ENCODE peak calls at places on chromosomes 12 and 14, in six cellular contexts. O is left ventricle myocardium inferior, G is uterus, Y is IMR-90, U is ovary, K is MM.1S. D is an unnamed sample. For H3K36me3 and H3K9me3, the result is how much of the 10 kb centered on the place peaks cover.

GRCh38 chr14:24443053-24443683 is 592 bp upstream of the SDR39U1 start:
- DNase-seq in O (no peak), G (no peak), Y (no peak), U (no peak), K (no peak), D (no peak)

GRCh38 chr12:12975322-12976077 is 23.5 kb upstream of the GPRC5D start:
- DNase-seq in O (no peak), G (peak), Y (peak), U (no peak), K (peak), D (no peak)

GRCh38 chr12:113805673-113806072 is 160.5 kb downstream of the RBM19 start:
- DNase-seq in O (no peak), G (no peak), Y (no peak), U (no peak), K (no peak), D (no peak)

GRCh38 chr12:99092100-99092851 is 447.2 kb downstream of the APAF1 start:
- DNase-seq in O (no peak), G (no peak), Y (no peak), U (no peak), K (no peak), D (no peak)

GRCh38 chr12:82593901-82594396 is 92.8 kb upstream of the TMTC2 start:
- DNase-seq in O (no peak), G (no peak), Y (no peak), U (no peak), K (no peak), D (no peak)

GRCh38 chr14:68133856-68134255 is 314.3 kb downstream of the RAD51B start:
- DNase-seq in O (no peak), G (no peak), Y (no peak), U (no peak), K (no peak), D (no peak)

GRCh38 chr12:103877934-103878510 is 37.0 kb upstream of the NT5DC3 start:
- DNase-seq in O (no peak), G (peak), Y (peak), U (peak), K (peak), D (peak)

GRCh38 chr12:115042341-115042740 is 358.4 kb upstream of the TBX3 start:
- DNase-seq in O (no peak), G (no peak), Y (peak), U (no peak), K (no peak), D (no peak)

GRCh38 chr14:57262117-57262516 is 6.6 kb downstream of the EXOC5 start:
- DNase-seq in O (no peak), G (no peak), Y (no peak), U (no peak), K (no peak), D (no peak)

GRCh38 chr14:22268875-22269274 is 320.1 kb downstream of the DAD1 start:
- DNase-seq in O (no peak), G (no peak), Y (peak), U (no peak), K (no peak), D (no peak)

GRCh38 chr14:24903337-24903736 is 146.6 kb downstream of the STXBP6 start:
- DNase-seq in O (no peak), G (no peak), Y (peak), U (no peak), K (no peak), D (no peak)

GRCh38 chr12:68222336-68222735 is 3.3 kb downstream of the IL26 start:
- DNase-seq in O (no peak), G (no peak), Y (peak), U (no peak), K (no peak), D (no peak)

GRCh38 chr12:53207042-53207441 is at the start of gene ITGB7:
- DNase-seq in O (no peak), G (no peak), Y (no peak), U (no peak), K (peak), D (peak)

GRCh38 chr14:52977798-52978197 is 26.9 kb upstream of the FERMT2 start:
- DNase-seq in O (no peak), G (no peak), Y (no peak), U (no peak), K (no peak), D (no peak)

GRCh38 chr12:94458882-94459772 is 540 bp downstream of the CEP83 start:
- DNase-seq in O (no peak), G (no peak), Y (peak), U (no peak), K (peak), D (no peak)

GRCh38 chr12:131692431-131692830 is 18.5 kb upstream of the SFSWAP start:
- DNase-seq in O (no peak), G (no peak), Y (no peak), U (no peak), K (no peak), D (no peak)

GRCh38 chr14:26966942-26967341 is 369.1 kb upstream of the NOVA1 start:
- DNase-seq in O (no peak), G (peak), Y (no peak), U (no peak), K (peak), D (no peak)

GRCh38 chr12:12943589-12944260 is 8.2 kb downstream of the GPRC5D start:
- DNase-seq in O (no peak), G (no peak), Y (peak), U (no peak), K (no peak), D (no peak)

GRCh38 chr12:72272731-72273498 is 745 bp downstream of the TRHDE start:
- DNase-seq in O (no peak), G (peak), Y (peak), U (peak), K (no peak), D (no peak)

GRCh38 chr14:63174760-63175191 is 29.5 kb upstream of the RHOJ start:
- DNase-seq in O (no peak), G (peak), Y (peak), U (no peak), K (no peak), D (no peak)

GRCh38 chr14:102293784-102294183 is 11.2 kb downstream of the MOK start:
- DNase-seq in O (no peak), G (no peak), Y (peak), U (no peak), K (no peak), D (no peak)

GRCh38 chr14:99627100-99627499 is 17.8 kb upstream of the HHIPL1 start:
- DNase-seq in O (no peak), G (no peak), Y (no peak), U (no peak), K (no peak), D (no peak)

GRCh38 chr12:131806654-131807053 is 21.5 kb upstream of the MMP17 start:
- DNase-seq in O (no peak), G (no peak), Y (no peak), U (no peak), K (no peak), D (no peak)

GRCh38 chr12:7075931-7076330 is 15.4 kb downstream of the C1S start:
- DNase-seq in O (no peak), G (no peak), Y (peak), U (no peak), K (no peak), D (no peak)

GRCh38 chr12:129762436-129762835 is 141.4 kb downstream of the TMEM132D start:
- DNase-seq in O (no peak), G (no peak), Y (no peak), U (no peak), K (no peak), D (no peak)

GRCh38 chr14:59511916-59512530 is 27.7 kb downstream of the JKAMP start:
- DNase-seq in O (no peak), G (no peak), Y (no peak), U (no peak), K (no peak), D (no peak)

GRCh38 chr12:25529738-25530137 is 23.3 kb downstream of the LMNTD1 start:
- DNase-seq in O (no peak), G (no peak), Y (peak), U (no peak), K (no peak), D (no peak)

GRCh38 chr12:67222302-67222701 is 46.9 kb upstream of the CAND1 start:
- DNase-seq in O (no peak), G (no peak), Y (peak), U (no peak), K (no peak), D (no peak)

GRCh38 chr12:114408881-114409795 is 3.2 kb upstream of the TBX5 start:
- DNase-seq in O (peak), G (no peak), Y (peak), U (no peak), K (no peak), D (no peak)

GRCh38 chr12:15837141-15837781 is 44.9 kb upstream of the STRAP start:
- DNase-seq in O (no peak), G (no peak), Y (peak), U (no peak), K (no peak), D (no peak)

GRCh38 chr12:81207173-81207572 is 129.3 kb downstream of the ACSS3 start:
- DNase-seq in O (no peak), G (no peak), Y (no peak), U (no peak), K (no peak), D (no peak)

GRCh38 chr14:66662374-66662773 is 154.4 kb downstream of the GPHN start:
- DNase-seq in O (no peak), G (no peak), Y (no peak), U (no peak), K (no peak), D (peak)

GRCh38 chr14:60254176-60254575 is 5.2 kb downstream of the PPM1A start:
- DNase-seq in O (no peak), G (no peak), Y (no peak), U (no peak), K (no peak), D (no peak)

GRCh38 chr12:3073438-3074255 is 3.5 kb upstream of the TSPAN9 start:
- DNase-seq in O (peak), G (peak), Y (peak), U (peak), K (peak), D (peak)

GRCh38 chr14:105487449-105487985 is 831 bp downstream of the CRIP1 start:
- DNase-seq in O (peak), G (no peak), Y (no peak), U (peak), K (peak), D (peak)

GRCh38 chr14:50619569-50620141 is 48.5 kb downstream of the SAV1 start:
- DNase-seq in O (no peak), G (no peak), Y (peak), U (no peak), K (peak), D (peak)

DNA sequence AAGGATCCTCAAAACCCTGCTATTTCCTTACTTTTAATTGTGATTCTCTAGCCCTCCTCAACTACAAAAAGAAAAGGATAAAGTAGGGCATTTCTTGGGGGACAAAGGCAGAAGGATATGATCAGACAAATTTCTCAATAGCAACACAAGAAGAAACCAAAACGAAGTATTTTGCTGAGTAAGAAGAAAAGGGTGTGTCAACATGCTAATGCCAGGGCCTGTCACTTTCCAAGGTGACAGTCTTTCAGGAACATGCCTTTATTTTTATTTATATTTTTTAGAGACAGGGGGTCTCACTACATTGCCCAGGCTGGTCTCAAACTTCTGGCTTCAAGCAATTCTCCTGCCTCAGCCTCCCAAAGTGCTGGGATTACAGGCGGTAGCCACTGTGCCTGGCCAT is 39.8 kb downstream of the CBX5 start:
- DNase-seq in O (no peak), G (no peak), Y (no peak), U (no peak), K (no peak), D (no peak)
- H3K36me3 ChIP-seq in O (half or more), G (under half), Y (under half), U (under half), K (under half), D (under half)

GRCh38 chr12:46073321-46073720 is 82.9 kb upstream of the SCAF11 start:
- DNase-seq in O (no peak), G (no peak), Y (peak), U (no peak), K (no peak), D (no peak)

GRCh38 chr12:46067062-46067461 is 76.7 kb upstream of the SCAF11 start:
- DNase-seq in O (no peak), G (no peak), Y (no peak), U (no peak), K (no peak), D (no peak)

GRCh38 chr12:46071335-46071734 is 81.0 kb upstream of the SCAF11 start:
- DNase-seq in O (no peak), G (no peak), Y (no peak), U (no peak), K (peak), D (no peak)

GRCh38 chr12:46071769-46072624 is 81.6 kb upstream of the SCAF11 start:
- DNase-seq in O (peak), G (peak), Y (peak), U (peak), K (peak), D (peak)
- H3K27ac ChIP-seq in O (no peak), G (no peak), Y (no peak), U (no peak), K (no peak), D (no peak)

GRCh38 chr12:34311337-34311736 is 289.0 kb downstream of the ALG10 start:
- DNase-seq in O (no peak), G (no peak), Y (no peak), U (no peak), K (no peak), D (no peak)
- H3K9me3 ChIP-seq in O (half or more), G (under half), Y (half or more), U (under half), K (under half), D (half or more)

GRCh38 chr12:106646472-106646871 is 63.7 kb downstream of the RFX4 start:
- DNase-seq in O (no peak), G (no peak), Y (no peak), U (no peak), K (no peak), D (no peak)
- H3K36me3 ChIP-seq in O (under half), G (under half), Y (under half), U (under half), K (under half), D (under half)

DNA sequence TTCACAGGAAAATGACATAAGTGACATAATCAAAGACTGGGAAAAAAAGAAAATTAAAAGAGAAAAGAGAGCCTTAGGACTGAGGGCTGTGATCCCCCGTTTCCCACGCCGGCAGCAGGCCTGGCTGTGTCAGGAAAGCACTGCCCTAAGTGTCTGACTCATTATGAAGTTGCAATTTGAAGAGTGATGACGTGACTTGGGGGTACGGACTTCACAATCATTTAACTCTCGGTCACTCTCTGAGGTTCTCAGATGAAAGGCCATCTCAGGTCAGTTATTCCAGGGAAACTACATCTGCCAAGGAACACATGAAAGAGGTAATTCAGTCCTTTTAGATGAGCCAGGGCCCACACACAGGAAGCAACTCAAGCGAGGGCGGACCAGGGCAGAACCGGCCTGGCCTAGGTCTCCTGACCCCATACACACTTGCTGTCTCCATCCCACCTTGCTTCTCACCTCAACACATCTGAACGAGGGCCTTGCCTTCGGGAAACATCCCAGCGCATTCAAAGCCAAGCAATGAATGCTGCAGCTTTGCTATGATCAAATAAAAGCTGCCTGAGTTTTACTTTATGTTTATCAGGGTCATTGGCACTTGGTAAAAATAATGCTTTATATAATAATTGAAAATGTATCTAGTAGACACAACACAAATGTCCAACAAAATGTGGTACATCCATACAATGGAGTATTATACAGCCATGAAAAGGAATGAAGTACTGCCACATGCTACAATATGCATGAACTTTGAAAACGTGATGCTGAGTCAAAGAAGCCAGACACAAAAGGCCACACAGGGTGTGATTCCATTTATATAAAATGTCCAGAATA is 2.7 kb downstream of the SSH1 start:
- DNase-seq in O (no peak), G (peak), Y (peak), U (no peak), K (no peak), D (no peak)
- H3K27ac ChIP-seq in O (peak), G (peak), Y (peak), U (peak), K (no peak), D (no peak)

GRCh38 chr14:106670006-106670405 is 1143.6 kb downstream of the TMEM121 start:
- DNase-seq in O (no peak), G (no peak), Y (no peak), U (no peak), K (no peak), D (no peak)
- H3K9me3 ChIP-seq in O (under half), G (under half), Y (under half), U (under half), K (under half), D (under half)

DNA sequence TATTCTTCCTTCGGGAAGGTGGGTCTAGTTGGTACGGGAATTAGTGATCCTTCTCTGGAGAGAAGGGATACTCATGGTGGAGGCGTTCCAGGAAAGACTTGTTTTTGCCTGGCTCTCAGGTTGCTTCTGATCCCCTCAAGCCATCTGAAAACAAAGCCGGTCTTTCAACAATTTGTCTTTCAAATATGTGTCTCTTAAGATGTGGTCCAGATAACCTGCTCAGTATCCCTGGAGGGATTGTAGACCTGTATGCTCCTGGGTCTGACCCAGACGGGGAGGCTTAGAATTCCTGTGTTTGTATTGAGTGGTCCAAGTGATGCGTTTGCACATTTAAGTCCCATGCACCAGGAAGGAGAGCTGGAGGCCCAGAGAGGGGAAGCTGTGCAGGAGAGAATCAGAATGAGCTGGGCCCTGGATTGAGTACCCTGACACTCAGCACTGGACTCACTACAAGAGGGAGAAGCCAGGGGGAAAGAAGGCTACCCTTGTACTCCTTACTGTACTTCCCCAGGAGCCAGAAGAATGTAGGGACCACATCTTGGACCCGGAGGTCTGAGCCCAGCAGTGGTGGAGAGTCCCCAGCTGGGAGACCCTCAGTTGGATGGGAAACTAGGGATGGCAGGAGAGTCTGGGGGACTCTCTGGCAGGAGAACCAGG is 40.4 kb downstream of the ERH start:
- DNase-seq in O (no peak), G (no peak), Y (no peak), U (no peak), K (no peak), D (no peak)
- H3K36me3 ChIP-seq in O (under half), G (under half), Y (under half), U (under half), K (under half), D (under half)

DNA sequence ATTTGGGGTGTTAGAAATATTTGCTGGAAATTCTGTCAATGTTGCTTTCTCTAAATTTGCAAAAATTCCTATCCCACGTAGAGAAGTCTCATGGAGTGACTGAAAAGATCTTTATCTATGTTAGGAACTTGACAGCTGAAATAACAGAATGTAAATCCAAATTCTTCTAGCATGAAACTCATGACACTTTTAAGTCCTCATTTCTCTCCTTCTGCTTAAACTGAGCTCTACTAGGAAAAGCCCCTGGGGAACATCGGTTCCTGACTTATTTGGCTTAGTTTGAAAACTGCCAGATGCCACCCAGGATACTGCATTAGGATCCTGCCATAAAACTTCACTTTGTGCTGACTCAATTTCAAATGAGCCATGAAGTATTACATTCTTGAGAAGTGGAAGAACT is 426.0 kb downstream of the GALC start:
- DNase-seq in O (no peak), G (peak), Y (peak), U (no peak), K (no peak), D (no peak)
- H3K27ac ChIP-seq in O (no peak), G (peak), Y (no peak), U (no peak), K (no peak), D (no peak)

DNA sequence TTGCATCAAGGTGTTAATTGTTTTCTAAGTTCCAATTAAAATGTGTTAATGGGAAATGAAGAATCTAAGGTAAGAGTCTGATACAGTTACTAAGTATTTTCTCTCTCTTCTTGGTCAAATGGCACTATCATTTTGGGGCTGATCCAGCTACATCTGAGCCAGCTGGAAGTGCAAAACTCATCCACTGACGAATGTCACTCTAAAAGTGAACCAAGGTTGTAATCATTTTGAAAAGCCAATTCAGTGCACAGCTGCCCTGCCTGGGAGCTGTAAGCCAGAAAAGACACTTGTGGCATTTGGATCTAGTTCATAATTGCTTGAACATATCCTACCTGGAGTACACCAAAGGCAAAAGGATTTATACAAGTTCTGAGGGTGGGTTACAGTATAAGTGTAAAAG is 1011.3 kb downstream of the AACS start:
- DNase-seq in O (no peak), G (no peak), Y (no peak), U (no peak), K (no peak), D (no peak)
- H3K9me3 ChIP-seq in O (under half), G (under half), Y (under half), U (under half), K (under half), D (under half)

D was measured in CD4-positive, CD25-positive, alpha-beta regulatory T cell.